ENCODE peak calls at places on chromosomes 12 and 14, in nine cellular contexts. J is tibial nerve, U is cardiac muscle cell, S is hepatocyte, P is suprapubic skin, V is astrocyte of the spinal cord, F is nephron progenitor cell, W is transverse colon, I is adrenal gland. Z is an unnamed sample.

GRCh38 chr14:90491221-90491867 is 94.5 kb downstream of the CALM1 start:
- DNase-seq in J (no peak), U (peak), S (peak), P (no peak), V (peak), F (no peak), W (no peak), I (peak), Z (no peak)

GRCh38 chr14:37931998-37932397 is 275.7 kb upstream of the SSTR1 start:
- DNase-seq in J (no peak), U (no peak), S (no peak), P (no peak), V (no peak), F (no peak), W (no peak), I (peak), Z (no peak)

GRCh38 chr12:46442723-46443122 is 70.2 kb upstream of the SLC38A2 start:
- DNase-seq in J (no peak), U (no peak), S (no peak), P (no peak), V (no peak), F (no peak), W (no peak), I (no peak), Z (no peak)

GRCh38 chr12:753401-754237 is 1.2 kb downstream of the WNK1 start:
- DNase-seq in J (peak), U (peak), S (peak), P (peak), V (peak), F (peak), W (peak), I (peak), Z (no peak)

GRCh38 chr12:131380961-131381705 is 329.8 kb upstream of the SFSWAP start:
- DNase-seq in J (no peak), U (no peak), S (no peak), P (no peak), V (no peak), F (no peak), W (no peak), I (no peak), Z (no peak)

GRCh38 chr14:91873476-91874265 is 6.3 kb upstream of the TC2N start:
- DNase-seq in J (no peak), U (peak), S (no peak), P (no peak), V (no peak), F (no peak), W (peak), I (no peak), Z (no peak)

GRCh38 chr14:64663174-64663573 is 41.0 kb upstream of the PLEKHG3 start:
- DNase-seq in J (no peak), U (no peak), S (no peak), P (no peak), V (peak), F (no peak), W (no peak), I (no peak), Z (no peak)

GRCh38 chr14:90850487-90850886 is 34.3 kb upstream of the TTC7B start:
- DNase-seq in J (no peak), U (peak), S (no peak), P (no peak), V (peak), F (no peak), W (no peak), I (no peak), Z (no peak)

GRCh38 chr12:11500222-11500860 is 105.0 kb upstream of the PRB2 start:
- DNase-seq in J (peak), U (peak), S (peak), P (no peak), V (peak), F (peak), W (peak), I (peak), Z (no peak)

GRCh38 chr14:65840786-65841185 is 428.3 kb downstream of the FUT8 start:
- DNase-seq in J (no peak), U (peak), S (no peak), P (no peak), V (no peak), F (no peak), W (no peak), I (no peak), Z (no peak)

GRCh38 chr14:73887704-73888459 is 1.2 kb downstream of the ZNF410 start:
- DNase-seq in J (no peak), U (no peak), S (no peak), P (no peak), V (no peak), F (no peak), W (no peak), I (no peak), Z (no peak)

DNA sequence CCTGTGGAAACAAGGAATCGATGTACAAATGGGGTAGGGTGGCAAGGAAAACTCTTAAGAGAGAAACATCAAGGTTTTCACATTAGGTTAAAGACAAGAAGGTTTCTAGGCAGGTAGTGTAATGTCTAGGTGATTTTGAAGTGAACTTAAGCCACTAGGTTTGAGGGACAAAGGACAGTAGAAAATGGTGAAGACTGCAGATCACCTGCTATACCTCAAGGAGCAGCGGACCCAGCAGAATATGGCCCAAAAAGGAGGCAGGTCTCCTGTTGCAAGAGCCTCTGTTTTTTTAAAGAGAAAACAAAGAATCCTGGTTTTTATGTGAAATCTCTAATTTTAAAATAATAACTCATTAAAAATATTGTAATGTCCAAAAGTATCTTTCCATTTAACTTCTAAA is 178.1 kb downstream of the ACSS3 start:
- DNase-seq in J (no peak), U (no peak), S (no peak), P (no peak), V (no peak), F (no peak), W (no peak), I (no peak), Z (no peak)
- TF ChIP-seq CTCF in J (no peak), U (no peak), S (no peak), P (no peak), V (no peak), F (no peak), W (no peak), I (no peak), Z (no peak)

DNA sequence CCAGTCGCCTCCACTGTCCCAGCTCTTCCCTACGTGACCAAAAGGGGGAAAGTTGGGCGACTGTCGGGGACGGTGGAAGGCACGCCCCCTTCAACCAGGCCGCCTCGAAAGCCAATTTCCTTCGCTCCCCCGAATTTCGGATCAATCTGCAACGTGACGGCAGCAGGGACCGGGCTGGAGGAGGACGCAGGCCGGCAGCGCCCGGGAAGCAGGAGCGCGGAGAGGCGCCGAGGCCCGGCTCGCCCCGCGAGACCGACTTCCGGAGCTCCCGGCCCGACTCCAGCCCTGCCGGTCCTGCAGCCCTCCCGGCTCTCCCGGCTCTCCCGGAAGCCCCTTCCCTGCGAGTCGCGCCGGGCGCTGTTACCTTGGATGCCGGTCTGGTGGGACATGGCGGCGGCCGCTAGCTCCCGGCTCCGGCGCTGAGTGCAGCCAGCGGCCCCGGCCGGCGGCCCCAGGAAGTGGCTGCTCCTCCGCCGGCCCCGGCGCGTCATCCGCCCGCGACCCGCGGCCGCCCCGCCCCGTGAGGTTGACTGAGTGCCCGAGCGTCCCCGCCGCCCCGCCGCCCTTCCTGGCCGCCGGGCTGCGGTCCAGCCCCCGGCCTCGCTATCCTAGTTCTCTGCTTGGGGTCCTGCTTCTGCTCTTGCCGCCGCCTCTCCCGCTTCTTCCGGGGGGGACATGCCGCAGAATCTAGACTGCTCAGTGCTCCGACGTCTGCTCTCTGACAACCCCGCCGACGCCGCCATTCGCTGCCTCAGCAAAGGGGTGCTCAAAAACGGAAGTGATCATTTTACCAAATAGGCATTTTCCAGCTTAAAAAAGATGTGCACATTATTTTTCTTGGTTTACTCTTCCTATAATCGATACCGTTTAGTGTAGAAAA is at the start of gene TWF1:
- DNase-seq in J (peak), U (peak), S (peak), P (peak), V (peak), F (peak), W (peak), I (peak), Z (peak)
- TF ChIP-seq CTCF in J (peak), U (peak), S (peak), P (peak), V (peak), F (peak), W (peak), I (no peak), Z (no peak)

DNA sequence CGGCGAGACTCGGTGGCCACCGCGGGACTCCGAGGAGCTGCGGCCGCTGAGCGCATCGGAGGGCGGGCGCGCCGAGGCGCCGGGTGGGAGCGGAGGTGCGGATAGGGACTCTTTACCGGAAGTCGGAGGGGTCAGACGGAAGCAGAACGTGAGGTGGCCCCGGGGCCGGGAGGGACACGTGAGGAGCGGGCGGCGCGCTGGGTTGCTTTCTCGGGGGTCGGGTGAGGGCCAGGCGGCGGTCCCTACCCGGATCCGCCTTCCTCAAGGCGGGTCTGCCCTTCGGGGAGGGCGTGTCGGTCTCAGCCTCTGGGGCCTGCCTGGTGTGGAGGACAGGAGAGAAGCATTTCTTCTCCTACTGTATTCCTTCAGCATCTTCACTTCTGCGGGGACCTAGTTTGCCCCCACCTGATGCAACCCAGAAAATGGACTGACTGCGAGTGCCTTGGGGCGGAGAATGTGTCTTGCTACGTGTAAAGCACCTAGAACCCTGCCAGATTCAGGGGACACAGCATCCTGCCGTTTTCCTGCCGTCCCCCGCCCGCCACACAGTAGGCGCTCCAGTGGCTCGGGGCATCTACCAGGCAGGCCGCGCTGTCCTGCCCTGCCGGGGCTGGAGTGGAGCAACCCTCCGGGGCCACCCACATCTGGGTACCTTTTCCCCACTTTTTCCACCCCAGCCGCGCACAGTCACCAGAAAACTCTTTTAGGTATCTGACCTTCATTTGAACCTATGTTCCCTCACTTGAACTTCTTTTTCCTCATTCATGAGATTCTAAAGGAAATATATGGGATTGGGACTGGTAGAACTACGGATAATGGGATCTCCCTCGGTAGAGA is 562 bp upstream of the ATXN2 start:
- DNase-seq in J (peak), U (peak), S (peak), P (peak), V (peak), F (peak), W (peak), I (peak), Z (peak)
- TF ChIP-seq CTCF in J (peak), U (no peak), S (no peak), P (no peak), V (no peak), F (no peak), W (no peak), I (no peak), Z (no peak)

DNA sequence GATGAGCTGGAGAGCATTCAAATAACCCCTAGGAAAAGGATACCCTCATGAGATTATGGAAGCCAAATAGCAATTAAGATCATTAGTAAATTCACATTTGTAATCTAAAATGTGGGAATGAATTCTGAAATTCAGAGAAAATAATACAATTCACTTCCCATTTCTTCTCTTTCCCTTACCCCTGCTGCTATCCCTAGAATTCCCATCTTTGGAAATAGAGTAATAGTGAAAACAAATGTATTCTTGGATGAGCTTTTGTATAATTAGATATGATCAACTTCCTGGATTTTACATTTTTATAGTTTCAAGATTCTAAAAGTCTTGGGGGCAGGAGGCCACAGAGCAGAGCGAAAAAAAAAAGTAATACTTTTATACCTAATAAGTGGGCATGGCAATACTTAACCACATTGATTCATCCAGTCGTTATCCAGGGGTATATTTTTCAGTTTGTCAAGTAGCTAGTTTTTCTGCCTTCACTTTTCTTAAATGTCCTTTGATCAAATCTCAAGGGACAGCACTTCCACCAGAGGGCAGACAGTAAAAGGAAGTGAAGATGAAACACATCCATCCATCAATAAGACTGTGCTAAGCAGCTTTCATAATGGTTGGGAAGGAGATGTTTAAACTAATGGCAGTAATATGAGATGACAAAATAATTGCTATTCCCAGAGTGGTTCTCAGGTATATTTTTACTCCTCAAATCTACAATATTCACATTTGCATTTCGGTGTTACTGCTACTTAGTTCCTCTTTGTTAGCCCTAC is 401.3 kb downstream of the DIO2 start:
- DNase-seq in J (no peak), U (peak), S (peak), P (no peak), V (no peak), F (no peak), W (peak), I (no peak), Z (no peak)
- TF ChIP-seq CTCF in J (no peak), U (no peak), S (peak), P (no peak), V (peak), F (no peak), W (no peak), I (no peak), Z (no peak)

GRCh38 chr14:71720978-71721624 is 211.1 kb upstream of the RGS6 start:
- DNase-seq in J (no peak), U (peak), S (peak), P (no peak), V (peak), F (peak), W (peak), I (peak), Z (no peak)
- TF ChIP-seq CTCF in J (peak), U (peak), S (peak), P (no peak), V (peak), F (peak), W (peak), I (peak), Z (no peak)

GRCh38 chr14:99681832-99682148 is 2.3 kb upstream of the CYP46A1 start:
- DNase-seq in J (no peak), U (no peak), S (no peak), P (peak), V (no peak), F (no peak), W (no peak), I (no peak), Z (no peak)

GRCh38 chr14:99681101-99681831 is 2.8 kb upstream of the CYP46A1 start:
- DNase-seq in J (no peak), U (no peak), S (no peak), P (peak), V (no peak), F (no peak), W (no peak), I (no peak), Z (no peak)

GRCh38 chr14:99684356-99684952 is 356 bp downstream of the CYP46A1 start:
- DNase-seq in J (no peak), U (no peak), S (no peak), P (peak), V (no peak), F (no peak), W (no peak), I (peak), Z (no peak)

GRCh38 chr14:99683619-99684355 is at the start of gene CYP46A1:
- DNase-seq in J (peak), U (peak), S (peak), P (peak), V (peak), F (peak), W (peak), I (peak), Z (peak)

GRCh38 chr14:99682809-99683618 is 1.1 kb upstream of the CYP46A1 start:
- DNase-seq in J (peak), U (peak), S (peak), P (peak), V (peak), F (peak), W (peak), I (peak), Z (peak)
- TF ChIP-seq CTCF in J (peak), U (peak), S (peak), P (peak), V (peak), F (peak), W (peak), I (peak), Z (peak)

GRCh38 chr14:22168092-22168955 is 420.7 kb downstream of the DAD1 start:
- DNase-seq in J (no peak), U (peak), S (no peak), P (no peak), V (peak), F (no peak), W (no peak), I (no peak), Z (no peak)
- TF ChIP-seq CTCF in J (no peak), U (no peak), S (peak), P (no peak), V (peak), F (no peak), W (no peak), I (no peak), Z (no peak)

GRCh38 chr12:3303410-3304136 is 187.4 kb upstream of the PRMT8 start:
- DNase-seq in J (no peak), U (no peak), S (peak), P (no peak), V (no peak), F (peak), W (no peak), I (no peak), Z (no peak)
- TF ChIP-seq CTCF in J (no peak), U (no peak), S (peak), P (no peak), V (peak), F (no peak), W (no peak), I (no peak), Z (no peak)

GRCh38 chr14:82011460-82011859 is 477.8 kb upstream of the SEL1L start:
- DNase-seq in J (no peak), U (no peak), S (no peak), P (no peak), V (no peak), F (no peak), W (no peak), I (no peak), Z (no peak)

GRCh38 chr14:82003418-82003817 is 469.8 kb upstream of the SEL1L start:
- DNase-seq in J (no peak), U (no peak), S (no peak), P (no peak), V (no peak), F (no peak), W (no peak), I (no peak), Z (no peak)

GRCh38 chr14:82009993-82010392 is 476.3 kb upstream of the SEL1L start:
- DNase-seq in J (no peak), U (no peak), S (peak), P (no peak), V (no peak), F (no peak), W (no peak), I (no peak), Z (no peak)

GRCh38 chr14:82009076-82009475 is 475.4 kb upstream of the SEL1L start:
- DNase-seq in J (no peak), U (no peak), S (peak), P (no peak), V (no peak), F (peak), W (no peak), I (no peak), Z (no peak)
- TF ChIP-seq CTCF in J (peak), U (peak), S (peak), P (no peak), V (no peak), F (peak), W (no peak), I (no peak), Z (no peak)

GRCh38 chr12:124466200-124467128 is 100.9 kb downstream of the NCOR2 start:
- DNase-seq in J (no peak), U (peak), S (no peak), P (no peak), V (peak), F (no peak), W (peak), I (no peak), Z (no peak)

GRCh38 chr12:124471828-124472227 is 95.6 kb downstream of the NCOR2 start:
- DNase-seq in J (no peak), U (no peak), S (no peak), P (no peak), V (no peak), F (no peak), W (no peak), I (no peak), Z (no peak)

GRCh38 chr12:124470806-124471205 is 96.6 kb downstream of the NCOR2 start:
- DNase-seq in J (no peak), U (no peak), S (no peak), P (no peak), V (no peak), F (no peak), W (no peak), I (no peak), Z (no peak)

GRCh38 chr12:124470139-124470538 is 97.3 kb downstream of the NCOR2 start:
- DNase-seq in J (no peak), U (no peak), S (no peak), P (no peak), V (no peak), F (no peak), W (no peak), I (no peak), Z (no peak)

DNA sequence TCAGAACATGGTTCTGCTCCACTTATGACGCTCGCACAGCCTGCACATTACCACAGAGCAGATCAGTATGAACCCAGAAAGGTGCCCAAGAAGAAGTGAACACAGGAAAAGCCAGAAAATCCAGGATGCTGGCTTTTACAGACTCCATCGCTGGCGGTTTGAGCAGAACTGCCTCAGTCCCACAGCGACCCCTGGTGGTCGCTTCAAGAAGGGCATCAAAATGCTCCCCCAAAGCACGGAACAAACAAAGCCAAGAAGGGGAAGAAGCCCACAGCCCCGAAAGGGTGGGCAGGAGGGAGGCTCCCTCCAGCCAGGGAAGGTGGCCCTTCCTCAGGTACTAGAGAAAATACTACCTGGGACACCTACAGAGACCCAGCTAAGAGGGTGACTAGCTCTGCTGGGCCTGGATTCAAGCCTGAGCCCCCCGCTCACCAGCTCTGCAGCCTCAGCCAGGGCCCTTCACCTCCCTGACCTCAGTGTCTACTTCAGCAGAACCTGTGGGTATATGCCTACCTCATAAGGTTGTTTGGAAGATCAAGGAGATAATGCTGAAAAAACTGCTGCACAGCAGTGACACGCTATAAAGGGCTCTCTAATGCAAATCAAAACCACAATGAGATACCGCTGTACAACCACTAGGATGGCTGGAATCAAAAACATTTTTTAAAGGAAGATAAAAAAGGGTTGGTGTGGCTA is 98.1 kb downstream of the NCOR2 start:
- DNase-seq in J (no peak), U (peak), S (no peak), P (no peak), V (no peak), F (no peak), W (no peak), I (no peak), Z (no peak)
- TF ChIP-seq CTCF in J (peak), U (peak), S (peak), P (peak), V (peak), F (peak), W (peak), I (no peak), Z (peak)

Z was measured in esophagus muscularis mucosa.